ENCODE peak calls at places on chromosome 5, in nine cellular contexts. F is uterus, H is AG09319, R is left ventricle myocardium superior, O is M059J, B is endodermal cell, K is cardiac fibroblast, Q is neural crest cell, Z is DMS153. G is an unnamed sample.

GRCh38 chr5:95382843-95383242 is 8.3 kb upstream of the FAM81B start:
- DNase-seq in F (no peak), H (no peak), R (no peak), O (peak; percentile 35), B (no peak), K (no peak), Q (no peak), Z (peak; percentile 84), G (no peak)

GRCh38 chr5:60652206-60652605 is 47.8 kb downstream of the DEPDC1B start:
- DNase-seq in F (no peak), H (peak; percentile 71), R (no peak), O (peak; percentile 92), B (no peak), K (peak; percentile 93), Q (no peak), Z (no peak), G (peak; percentile 79)

GRCh38 chr5:169415351-169415750 is 114.4 kb upstream of the SLIT3 start:
- DNase-seq in F (no peak), H (no peak), R (no peak), O (no peak), B (peak; percentile 8), K (no peak), Q (no peak), Z (no peak), G (no peak)

GRCh38 chr5:165029471-165029870 is 1524.1 kb downstream of the MAT2B start:
- DNase-seq in F (no peak), H (no peak), R (no peak), O (peak; percentile 0), B (peak; percentile 80), K (no peak), Q (no peak), Z (no peak), G (no peak)

GRCh38 chr5:148446591-148446990 is 62.8 kb downstream of the FBXO38 start:
- DNase-seq in F (no peak), H (no peak), R (no peak), O (no peak), B (no peak), K (no peak), Q (no peak), Z (no peak), G (no peak)

GRCh38 chr5:39494099-39494498 is 69.3 kb upstream of the DAB2 start:
- DNase-seq in F (no peak), H (peak; percentile 92), R (no peak), O (peak; percentile 42), B (no peak), K (peak; percentile 69), Q (no peak), Z (no peak), G (no peak)

GRCh38 chr5:128213340-128213739 is 129.8 kb downstream of the SLC12A2 start:
- DNase-seq in F (peak; percentile 30), H (peak; percentile 49), R (no peak), O (peak; percentile 63), B (peak; percentile 83), K (peak; percentile 84), Q (peak; percentile 65), Z (peak; percentile 4), G (peak; percentile 56)

GRCh38 chr5:121182788-121183490 is 668.7 kb upstream of the FTMT start:
- DNase-seq in F (no peak), H (no peak), R (no peak), O (no peak), B (no peak), K (peak; percentile 21), Q (no peak), Z (no peak), G (no peak)

GRCh38 chr5:82165740-82166530 is 112.2 kb downstream of the RPS23 start:
- DNase-seq in F (peak; percentile 74), H (peak; percentile 83), R (peak; percentile 67), O (peak; percentile 83), B (peak; percentile 60), K (peak; percentile 97), Q (no peak), Z (peak; percentile 73), G (peak; percentile 85)

G was measured in HFF-Myc.